ENCODE peak calls at places on chromosomes 2 and 18, in nine cellular contexts. Z is amygdala; Y is NCI-H1092 treated with DMSO at 0.1 percent for 48 hours; C is HEK293T; U is iPS-NIHi11; M is stimulated activated CD4-positive, alpha-beta T cell treated with anti-CD3 and anti-CD28 coated beads, Interleukin-1b, Interleukin-23, amount 100 ng/mL, for 24 hours; D is H9; E is GM23338; V is neural progenitor cell. O is an unnamed sample.

GRCh38 chr2:69089244-69089643 is 76.3 kb downstream of the ANTXR1 start:
- DNase-seq in Z (no peak), Y (no peak), C (no peak), U (no peak), M (no peak), V (no peak), E (no peak), D (no peak), O (no peak)

GRCh38 chr2:225276207-225276606 is 123.3 kb upstream of the NYAP2 start:
- DNase-seq in Z (no peak), U (no peak), M (no peak), C (no peak), V (no peak), E (no peak), Y (no peak), D (no peak), O (no peak)

GRCh38 chr18:47594063-47594462 is 336.4 kb downstream of the SMAD2 start:
- DNase-seq in U (no peak), C (no peak), D (no peak), Z (no peak), M (no peak), E (peak; percentile 52), Y (peak; percentile 80), V (peak; percentile 81), O (no peak)

GRCh38 chr2:200471324-200471848 is 38.5 kb downstream of the KCTD18 start:
- DNase-seq in C (peak; percentile 11), D (peak; percentile 39), Z (no peak), E (peak; percentile 70), V (peak; percentile 76), M (no peak), U (peak; percentile 65), Y (peak; percentile 22), O (no peak)

GRCh38 chr18:26618130-26618529 is 69.8 kb upstream of the KCTD1 start:
- DNase-seq in D (no peak), V (no peak), Y (no peak), M (no peak), E (no peak), C (no peak), Z (no peak), U (no peak), O (no peak)

GRCh38 chr2:212147921-212148513 is 390.6 kb downstream of the ERBB4 start:
- DNase-seq in C (no peak), Z (no peak), M (no peak), V (peak; percentile 29), E (peak; percentile 25), Y (peak; percentile 9), D (no peak), U (no peak), O (no peak)

GRCh38 chr2:113056501-113056900 is 2.5 kb upstream of the IL36RN start:
- DNase-seq in C (no peak), Y (no peak), V (no peak), E (no peak), U (no peak), D (no peak), Z (no peak), M (no peak), O (no peak)

GRCh38 chr2:47499093-47499492 is 96.1 kb downstream of the MSH2 start:
- DNase-seq in U (no peak), Z (no peak), D (no peak), C (no peak), E (no peak), Y (no peak), M (no peak), V (no peak), O (no peak)

GRCh38 chr2:238872026-238872425 is 24.1 kb downstream of the TWIST2 start:
- DNase-seq in C (no peak), V (no peak), U (no peak), M (no peak), Z (no peak), D (no peak), E (no peak), Y (no peak), O (no peak)

O was measured in GOT3.